ENCODE peak calls at places on chromosome 17, in four cellular contexts. C is fibroblast of pulmonary artery, U is colonic mucosa, S is foreskin fibroblast. N is an unnamed sample.

GRCh38 chr17:44102845-44103622 is 20.4 kb downstream of the HDAC5 start:
- DNase-seq in C (no peak), U (no peak), S (no peak), N (peak)

GRCh38 chr17:27944546-27945332 is 51.6 kb upstream of the LYRM9 start:
- DNase-seq in C (no peak), U (no peak), S (no peak), N (peak)

GRCh38 chr17:48970224-48970623 is 1.8 kb upstream of the GIP start:
- DNase-seq in C (peak), U (no peak), S (no peak), N (no peak)

GRCh38 chr17:7982666-7983065 is 19.7 kb upstream of the GUCY2D start:
- DNase-seq in C (peak), U (no peak), S (no peak), N (peak)

GRCh38 chr17:11882716-11883115 is 114.6 kb downstream of the ZNF18 start:
- DNase-seq in C (no peak), U (no peak), S (no peak), N (no peak)

GRCh38 chr17:28306954-28307401 is 12.0 kb upstream of the TMEM97 start:
- DNase-seq in C (no peak), U (no peak), S (no peak), N (no peak)

GRCh38 chr17:45857977-45858708 is 13.5 kb downstream of the SPPL2C start:
- DNase-seq in C (peak), U (no peak), S (peak), N (peak)

GRCh38 chr17:72151565-72152391 is 31.0 kb downstream of the SOX9 start:
- DNase-seq in C (peak), U (peak), S (peak), N (no peak)

DNA sequence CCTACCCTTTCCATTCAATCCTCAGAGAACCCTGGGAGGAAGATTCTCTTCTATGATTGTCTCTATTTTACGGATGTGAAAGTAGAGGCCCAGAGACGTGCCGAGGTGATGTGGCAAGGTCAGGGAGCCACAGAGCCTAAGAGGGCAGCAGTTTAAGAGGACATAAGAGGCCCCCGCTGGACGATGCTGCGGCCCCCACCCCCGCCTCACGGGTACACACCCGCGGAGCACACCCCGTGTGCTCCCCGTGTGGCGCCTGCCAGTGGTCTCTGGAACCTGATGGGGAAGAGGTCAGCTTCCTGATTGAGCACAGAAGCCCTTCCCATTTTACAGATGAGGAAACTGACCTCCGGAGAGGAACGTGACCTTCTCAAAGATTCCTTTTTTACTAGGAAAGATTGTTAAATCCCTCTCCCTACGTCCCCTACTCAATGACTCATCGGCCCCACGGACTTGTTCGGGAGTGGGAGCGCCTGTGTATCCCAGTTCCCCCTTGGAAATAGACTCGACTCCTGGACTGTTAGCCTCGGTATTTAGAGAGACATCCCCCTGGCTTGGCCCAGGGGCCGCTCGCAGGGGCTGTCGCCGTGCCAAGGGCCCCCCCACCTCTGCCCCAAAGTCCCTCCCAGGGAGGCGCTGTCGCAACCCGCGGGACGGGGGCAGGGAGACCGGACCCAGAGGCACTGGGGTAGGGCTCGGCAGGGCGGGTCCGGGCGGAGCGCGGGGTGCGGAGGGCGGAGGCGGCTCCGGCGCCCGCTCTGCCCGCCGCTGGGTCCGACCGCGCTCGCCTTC is at the start of gene ABCC3:
- DNase-seq in C (peak), U (peak), S (peak), N (peak)
- H3K4me3 ChIP-seq in C (peak), U (peak), S (peak), N (peak)

GRCh38 chr17:79843475-79843916 is 4.3 kb upstream of the CBX4 start:
- DNase-seq in C (no peak), U (peak), S (no peak), N (peak)
- H3K4me3 ChIP-seq in C (peak), U (peak), S (peak), N (peak)

GRCh38 chr17:10843806-10844205 is 5.9 kb upstream of the PIRT start:
- DNase-seq in C (peak), U (peak), S (no peak), N (peak)
- H3K4me3 ChIP-seq in C (no peak), U (peak), S (no peak), N (no peak)

DNA sequence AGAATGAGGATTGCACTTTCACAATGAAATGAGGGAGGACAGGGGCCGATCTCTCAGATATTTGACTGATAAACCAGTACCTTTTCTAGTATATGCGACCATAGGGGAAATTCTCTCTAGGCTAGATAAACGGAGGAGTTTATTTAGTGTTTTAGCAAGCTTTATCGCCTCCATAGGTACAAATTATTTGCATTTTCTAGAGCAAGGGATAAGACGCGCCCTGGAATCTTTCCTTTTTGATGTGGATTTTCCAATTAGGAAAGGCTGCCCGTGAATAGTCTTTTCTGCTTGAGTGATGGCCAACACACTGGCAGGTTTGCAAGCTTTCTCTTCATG is 351 bp upstream of the GDPD1 start:
- DNase-seq in C (no peak), U (no peak), S (no peak), N (no peak)
- H3K4me3 ChIP-seq in C (peak), U (peak), S (peak), N (peak)

GRCh38 chr17:47649972-47650524 is 329 bp downstream of the KPNB1 start:
- DNase-seq in C (no peak), U (no peak), S (no peak), N (peak)
- H3K4me3 ChIP-seq in C (peak), U (peak), S (peak), N (peak)

DNA sequence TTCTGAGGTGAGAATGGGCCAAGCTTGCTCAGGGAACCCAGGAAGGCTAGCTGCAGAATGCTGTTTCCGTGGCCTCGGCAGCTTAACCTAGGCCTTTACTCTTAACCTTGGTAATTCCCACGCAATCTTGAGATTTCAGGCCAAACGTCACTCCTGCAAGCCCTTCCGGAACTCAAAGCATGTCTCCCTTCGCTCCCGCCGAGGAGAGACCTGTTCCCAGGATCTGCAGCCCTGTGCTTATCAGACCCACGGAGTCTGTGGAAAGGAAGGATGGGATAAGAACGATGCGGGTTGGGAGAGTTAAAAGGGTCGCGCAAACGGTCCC is 524 bp upstream of the ZFP3 start:
- DNase-seq in C (no peak), U (no peak), S (no peak), N (no peak)
- H3K4me3 ChIP-seq in C (peak), U (peak), S (peak), N (peak)

GRCh38 chr17:74343121-74343520 is 17.1 kb downstream of the KIF19 start:
- DNase-seq in C (no peak), U (no peak), S (no peak), N (no peak)
- H3K4me3 ChIP-seq in C (no peak), U (no peak), S (no peak), N (no peak)

GRCh38 chr17:42139093-42139492 is 15.7 kb downstream of the RAB5C start:
- DNase-seq in C (no peak), U (no peak), S (no peak), N (no peak)

GRCh38 chr17:42135151-42135550 is 12.5 kb downstream of the HSPB9 start:
- DNase-seq in C (no peak), U (no peak), S (no peak), N (no peak)

GRCh38 chr17:42135664-42136653 is 13.4 kb downstream of the HSPB9 start:
- DNase-seq in C (peak), U (peak), S (peak), N (peak)

GRCh38 chr17:42133461-42134041 is 10.9 kb downstream of the HSPB9 start:
- DNase-seq in C (no peak), U (no peak), S (no peak), N (no peak)

DNA sequence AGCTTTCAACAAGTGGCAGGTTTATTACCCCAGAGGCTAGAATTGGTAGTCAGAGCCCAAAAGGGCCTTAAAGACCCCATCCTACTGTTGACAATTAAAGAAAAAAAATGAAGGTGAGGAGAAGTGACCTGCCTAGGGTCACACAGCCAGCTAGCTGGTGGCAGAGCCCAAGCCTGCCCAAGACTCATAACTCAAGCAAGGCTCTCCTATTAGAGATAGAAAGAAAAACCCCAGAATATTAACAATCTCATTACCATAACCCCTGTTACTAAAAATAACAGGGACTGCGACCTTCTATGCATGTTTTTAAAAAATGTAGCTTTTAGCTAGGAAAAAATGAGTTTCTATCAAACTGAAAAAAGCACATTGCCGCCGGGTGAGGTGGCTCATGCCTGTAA is 14.0 kb downstream of the HSPB9 start:
- DNase-seq in C (no peak), U (no peak), S (no peak), N (no peak)
- H3K4me3 ChIP-seq in C (no peak), U (no peak), S (no peak), N (no peak)

N was measured in epithelial cell of esophagus.